ENCODE peak calls at places on chromosome 14, in seven cellular contexts. B is HFF-Myc, K is glutamatergic neuron, Z is HAP-1, D is NCI-H2171, H is fibroblast of lung, X is mucosa of gallbladder. E is an unnamed sample.

GRCh38 chr14:33997611-33998010 is 46.7 kb upstream of the EGLN3 start:
- DNase-seq in B (no peak), K (no peak), Z (no peak), D (no peak), H (no peak), X (no peak), E (no peak)

GRCh38 chr14:102778616-102779351 is 1.5 kb downstream of the TRAF3 start:
- DNase-seq in B (no peak), K (no peak), Z (no peak), D (peak; percentile 76), H (no peak), X (no peak), E (no peak)

GRCh38 chr14:75615200-75615599 is 36.8 kb downstream of the FLVCR2 start:
- DNase-seq in B (no peak), K (no peak), Z (no peak), D (no peak), H (no peak), X (no peak), E (no peak)

GRCh38 chr14:50501642-50502041 is 30.7 kb downstream of the MAP4K5 start:
- DNase-seq in B (no peak), K (no peak), Z (no peak), D (no peak), H (peak; percentile 33), X (no peak), E (no peak)

GRCh38 chr14:78933948-78934524 is 763.9 kb downstream of the NRXN3 start:
- DNase-seq in B (no peak), K (no peak), Z (peak; percentile 8), D (peak; percentile 42), H (peak; percentile 50), X (no peak), E (no peak)

GRCh38 chr14:59148334-59148900 is 40.0 kb upstream of the DAAM1 start:
- DNase-seq in B (no peak), K (no peak), Z (no peak), D (no peak), H (no peak), X (no peak), E (no peak)

GRCh38 chr14:24060443-24060842 is 8.6 kb downstream of the CARMIL3 start:
- DNase-seq in B (no peak), K (no peak), Z (peak; percentile 2), D (no peak), H (no peak), X (no peak), E (no peak)

GRCh38 chr14:29282169-29282568 is 515.6 kb downstream of the FOXG1 start:
- DNase-seq in B (no peak), K (no peak), Z (no peak), D (no peak), H (no peak), X (no peak), E (no peak)

GRCh38 chr14:103055693-103056092 is 1.7 kb downstream of the CDC42BPB start:
- DNase-seq in B (no peak), K (no peak), Z (no peak), D (no peak), H (no peak), X (no peak), E (no peak)

GRCh38 chr14:23602181-23603095 is 23.8 kb upstream of the JPH4 start:
- DNase-seq in B (no peak), K (no peak), Z (no peak), D (no peak), H (no peak), X (no peak), E (no peak)

GRCh38 chr14:67515386-67516079 is 17.6 kb upstream of the PLEKHH1 start:
- DNase-seq in B (no peak), K (peak; percentile 52), Z (peak; percentile 45), D (no peak), H (no peak), X (no peak), E (no peak)

GRCh38 chr14:81247271-81247766 is 26.6 kb upstream of the GTF2A1 start:
- DNase-seq in B (no peak), K (no peak), Z (no peak), D (no peak), H (no peak), X (no peak), E (no peak)

GRCh38 chr14:102589761-102590290 is 2.6 kb upstream of the RCOR1 start:
- DNase-seq in B (no peak), K (no peak), Z (no peak), D (no peak), H (no peak), X (no peak), E (no peak)